ENCODE peak calls at places on chromosomes 11 and 22, in seven cellular contexts. D, J, S, M, V, T and H are unnamed samples.

GRCh38 chr11:67277231-67277961 is 11.1 kb downstream of the GRK2 start:
- DNase-seq in D (peak), J (peak), S (no peak), M (peak), V (peak), T (peak), H (peak)

GRCh38 chr11:79333381-79333780 is 107.4 kb downstream of the TENM4 start:
- DNase-seq in D (no peak), J (no peak), S (no peak), M (no peak), V (no peak), T (no peak), H (no peak)

GRCh38 chr22:43135565-43135964 is 7.6 kb downstream of the MCAT start:
- DNase-seq in D (no peak), J (no peak), S (no peak), M (no peak), V (no peak), T (no peak), H (no peak)

GRCh38 chr22:33006220-33006954 is 51.8 kb downstream of the SYN3 start:
- DNase-seq in D (no peak), J (no peak), S (no peak), M (no peak), V (no peak), T (no peak), H (no peak)

GRCh38 chr22:19103881-19104821 is 18.1 kb downstream of the DGCR2 start:
- DNase-seq in D (no peak), J (no peak), S (no peak), M (peak), V (no peak), T (no peak), H (peak)

GRCh38 chr22:31139866-31140716 is at the start of gene PLA2G3:
- DNase-seq in D (peak), J (peak), S (peak), M (no peak), V (no peak), T (no peak), H (peak)

GRCh38 chr11:1052133-1053011 is 15.9 kb upstream of the MUC6 start:
- DNase-seq in D (no peak), J (peak), S (no peak), M (no peak), V (no peak), T (no peak), H (no peak)

GRCh38 chr11:101158119-101158518 is 28.5 kb upstream of the PGR start:
- DNase-seq in D (no peak), J (no peak), S (no peak), M (no peak), V (no peak), T (no peak), H (no peak)

GRCh38 chr11:14636119-14636518 is 7.5 kb upstream of the PDE3B start:
- DNase-seq in D (no peak), J (no peak), S (no peak), M (no peak), V (no peak), T (no peak), H (no peak)

GRCh38 chr11:125180413-125181305 is 16.1 kb downstream of the PKNOX2 start:
- DNase-seq in D (no peak), J (no peak), S (no peak), M (no peak), V (no peak), T (no peak), H (peak)

GRCh38 chr11:67438121-67438902 is 830 bp upstream of the PTPRCAP start:
- DNase-seq in D (no peak), J (no peak), S (no peak), M (no peak), V (no peak), T (peak), H (no peak)

GRCh38 chr11:125020342-125020741 is 42.8 kb upstream of the SLC37A2 start:
- DNase-seq in D (no peak), J (no peak), S (no peak), M (no peak), V (no peak), T (no peak), H (no peak)

GRCh38 chr22:50148991-50149721 is 21.4 kb upstream of the PANX2 start:
- DNase-seq in D (peak), J (peak), S (no peak), M (peak), V (peak), T (peak), H (peak)

GRCh38 chr22:37501176-37501609 is 15.0 kb upstream of the MFNG start:
- DNase-seq in D (no peak), J (peak), S (no peak), M (no peak), V (peak), T (no peak), H (no peak)

GRCh38 chr11:36222755-36223635 is 66.2 kb downstream of the COMMD9 start:
- DNase-seq in D (no peak), J (no peak), S (no peak), M (peak), V (no peak), T (no peak), H (peak)

GRCh38 chr11:130469181-130469580 is 20.7 kb downstream of the ADAMTS15 start:
- DNase-seq in D (no peak), J (no peak), S (no peak), M (no peak), V (no peak), T (no peak), H (no peak)

GRCh38 chr11:66857234-66857926 is 516 bp downstream of the LRFN4 start:
- DNase-seq in D (peak), J (no peak), S (no peak), M (no peak), V (no peak), T (no peak), H (peak)

GRCh38 chr11:124115782-124116616 is 749 bp downstream of the VWA5A start:
- DNase-seq in D (peak), J (peak), S (no peak), M (no peak), V (no peak), T (no peak), H (no peak)